ENCODE peak calls at places on chromosomes 16 and 17, in six cellular contexts. R, G, F, T, J and K are unnamed samples.

GRCh38 chr17:64056269-64057005 is 36.0 kb upstream of the ICAM2 start:
- DNase-seq in F (no peak), J (peak), T (peak), R (peak), G (no peak), K (peak)

GRCh38 chr17:59037960-59038359 is 68.7 kb downstream of the TRIM37 start:
- DNase-seq in G (no peak), F (no peak), R (no peak), T (no peak), J (no peak), K (no peak)

GRCh38 chr17:80983545-80983944 is 8.1 kb upstream of the CHMP6 start:
- DNase-seq in G (no peak), R (no peak), F (no peak), J (no peak), T (no peak), K (no peak)

GRCh38 chr17:13671771-13672170 is 70.0 kb upstream of the HS3ST3A1 start:
- DNase-seq in G (no peak), F (no peak), R (no peak), T (no peak), J (no peak), K (no peak)

GRCh38 chr17:7561028-7561575 is 617 bp upstream of the SENP3 start:
- DNase-seq in T (peak), G (peak), J (no peak), F (peak), R (peak), K (peak)

GRCh38 chr17:10118788-10119130 is 79.6 kb downstream of the GAS7 start:
- DNase-seq in T (no peak), J (no peak), F (no peak), G (no peak), R (no peak), K (no peak)

GRCh38 chr17:17419166-17419565 is 57.6 kb upstream of the MED9 start:
- DNase-seq in F (no peak), R (no peak), G (no peak), J (no peak), T (no peak), K (no peak)

GRCh38 chr17:50764860-50765259 is 2.5 kb downstream of the ANKRD40CL start:
- DNase-seq in T (no peak), F (no peak), G (no peak), J (no peak), R (no peak), K (no peak)

GRCh38 chr16:73179671-73180370 is 131.9 kb upstream of the ZFHX3 start:
- DNase-seq in J (no peak), F (no peak), R (no peak), T (no peak), G (no peak), K (no peak)

GRCh38 chr16:76194621-76195015 is 82.6 kb upstream of the CNTNAP4 start:
- DNase-seq in R (no peak), F (no peak), J (no peak), T (no peak), G (no peak), K (no peak)

GRCh38 chr17:1577186-1577585 is 14.6 kb upstream of the PITPNA start:
- DNase-seq in J (no peak), T (no peak), R (no peak), G (peak), F (no peak), K (peak)

GRCh38 chr16:85980686-85981085 is 81.7 kb downstream of the IRF8 start:
- DNase-seq in R (no peak), J (no peak), F (no peak), T (no peak), G (no peak), K (no peak)

GRCh38 chr17:48843172-48843900 is 12.5 kb downstream of the CALCOCO2 start:
- DNase-seq in G (no peak), F (no peak), R (no peak), T (no peak), J (no peak), K (no peak)

GRCh38 chr17:77607606-77608005 is 350.9 kb upstream of the TNRC6C start:
- DNase-seq in T (peak), J (no peak), G (no peak), F (no peak), R (no peak), K (no peak)

GRCh38 chr16:69286941-69287713 is 24.0 kb upstream of the VPS4A start:
- DNase-seq in R (no peak), G (peak), T (no peak), J (peak), F (peak), K (no peak)

GRCh38 chr17:78789663-78790181 is 7.6 kb upstream of the CYTH1 start:
- DNase-seq in R (no peak), J (no peak), G (no peak), T (no peak), F (no peak), K (no peak)

GRCh38 chr16:29702307-29702706 is 23.3 kb downstream of the QPRT start:
- DNase-seq in F (no peak), G (no peak), R (no peak), T (no peak), J (peak), K (no peak)

GRCh38 chr17:17077101-17077500 is 34.8 kb downstream of the MPRIP start:
- DNase-seq in T (no peak), G (no peak), J (no peak), F (no peak), R (no peak), K (no peak)

GRCh38 chr16:69031877-69032301 is 73.6 kb upstream of the HAS3 start:
- DNase-seq in T (no peak), F (no peak), G (peak), J (no peak), R (no peak), K (no peak)

GRCh38 chr16:56769674-56770073 is 39.7 kb downstream of the NUP93 start:
- DNase-seq in J (no peak), G (no peak), F (no peak), T (no peak), R (no peak), K (no peak)

GRCh38 chr16:67537636-67538591 is 9.3 kb downstream of the RIPOR1 start:
- DNase-seq in J (no peak), T (peak), G (no peak), R (peak), F (no peak), K (peak)

GRCh38 chr17:45907720-45908395 is 13.5 kb downstream of the MAPT start:
- DNase-seq in T (no peak), G (no peak), R (no peak), F (no peak), J (no peak), K (no peak)

GRCh38 chr16:75114179-75114945 is 2.2 kb downstream of the LDHD start:
- DNase-seq in T (no peak), J (no peak), G (no peak), F (no peak), R (no peak), K (no peak)

GRCh38 chr16:10949424-10949970 is 5.1 kb downstream of the CLEC16A start:
- DNase-seq in J (peak), R (no peak), T (peak), F (no peak), G (no peak), K (no peak)

GRCh38 chr17:68424861-68425260 is 32.4 kb downstream of the WIPI1 start:
- DNase-seq in T (peak), J (no peak), G (no peak), R (no peak), F (no peak), K (no peak)

GRCh38 chr17:32161029-32161428 is 18.7 kb downstream of the RHOT1 start:
- DNase-seq in G (no peak), J (no peak), T (no peak), F (no peak), R (no peak), K (no peak)

GRCh38 chr16:81994485-81994884 is 16.8 kb downstream of the SDR42E1 start:
- DNase-seq in T (no peak), F (peak), G (no peak), R (no peak), J (no peak), K (no peak)

GRCh38 chr17:28612936-28613872 is 781 bp downstream of the RSKR start:
- DNase-seq in J (no peak), G (peak), F (peak), R (no peak), T (peak), K (no peak)

GRCh38 chr17:28613916-28614315 is at the start of gene RSKR:
- DNase-seq in F (no peak), R (no peak), T (no peak), G (no peak), J (no peak), K (no peak)

GRCh38 chr17:28612531-28612930 is 1.5 kb downstream of the RSKR start:
- DNase-seq in G (no peak), F (no peak), J (no peak), T (no peak), R (no peak), K (no peak)

GRCh38 chr17:28615260-28615940 is 1.4 kb upstream of the RSKR start:
- DNase-seq in F (no peak), R (no peak), J (no peak), T (no peak), G (no peak), K (no peak)

GRCh38 chr17:28610372-28610771 is 3.6 kb downstream of the RSKR start:
- DNase-seq in T (no peak), J (no peak), G (no peak), F (no peak), R (no peak), K (no peak)
- TF ChIP-seq POLR2AphosphoS5 in T (no peak), J (no peak), G (no peak), F (no peak), R (no peak), K (no peak)

GRCh38 chr17:72463287-72464102 is 342.7 kb downstream of the SOX9 start:
- DNase-seq in T (no peak), F (no peak), R (no peak), J (peak), G (no peak), K (no peak)
- TF ChIP-seq POLR2A in T (no peak), F (no peak), R (no peak), J (no peak), G (no peak), K (no peak)

GRCh38 chr16:2952679-2953078 is 11.4 kb upstream of the KREMEN2 start:
- DNase-seq in F (no peak), J (no peak), G (no peak), T (no peak), R (no peak), K (no peak)
- TF ChIP-seq TAF1 in F (no peak), J (no peak), G (no peak), T (no peak), R (no peak), K (no peak)

DNA sequence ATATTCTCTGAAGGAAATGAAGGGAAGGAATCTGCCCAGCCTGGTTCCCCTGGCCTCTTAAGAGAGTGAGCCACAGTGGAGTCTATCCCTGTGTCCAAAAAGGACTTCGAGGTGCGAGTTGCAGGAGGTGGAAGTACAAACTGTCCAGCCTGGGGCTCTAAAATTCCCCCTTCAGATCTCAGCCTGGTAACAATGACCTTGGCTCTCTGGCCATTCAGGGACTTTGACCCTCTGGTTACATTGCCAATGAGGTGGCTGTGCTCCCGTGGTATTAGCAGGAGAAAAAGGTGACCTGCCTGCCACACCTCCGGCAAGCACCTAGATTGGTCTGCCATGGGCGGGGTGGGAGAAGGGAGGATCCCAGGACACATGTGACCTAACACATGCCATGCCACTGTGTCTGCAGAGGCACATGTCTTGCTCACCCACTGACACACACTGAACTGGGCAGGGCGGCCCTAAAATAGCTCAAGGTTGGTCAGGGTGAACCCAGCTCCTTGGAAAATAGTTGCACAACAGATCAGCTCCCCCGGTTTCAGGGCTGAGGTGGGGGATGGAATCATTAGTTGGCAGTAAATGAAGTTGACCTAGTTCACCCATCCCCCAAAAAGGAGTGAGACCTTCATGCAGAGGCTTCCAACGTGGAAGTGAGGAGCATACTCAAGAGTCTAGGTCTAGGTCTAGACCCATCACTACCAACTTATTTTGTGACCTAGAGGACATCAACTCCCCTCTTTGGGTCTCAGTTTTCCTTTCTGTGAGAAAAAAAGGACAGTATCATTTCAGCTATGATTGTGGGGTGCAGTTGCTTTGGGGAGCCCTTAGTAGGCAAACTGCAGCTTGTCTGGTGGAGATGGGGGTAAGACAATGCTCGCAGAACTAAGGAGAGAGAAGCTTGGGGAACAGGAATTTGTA is 2.2 kb downstream of the NR1D1 start:
- DNase-seq in F (peak), R (no peak), J (no peak), G (peak), T (no peak), K (no peak)
- TF ChIP-seq POLR2AphosphoS5 in F (no peak), R (no peak), J (no peak), G (no peak), T (no peak), K (no peak)

GRCh38 chr16:641326-642188 is at the start of gene MCRIP2:
- DNase-seq in J (peak), R (peak), F (peak), T (peak), G (peak), K (peak)
- TF ChIP-seq POLR2A in J (peak), R (peak), F (peak), T (no peak), G (peak), K (peak)

DNA sequence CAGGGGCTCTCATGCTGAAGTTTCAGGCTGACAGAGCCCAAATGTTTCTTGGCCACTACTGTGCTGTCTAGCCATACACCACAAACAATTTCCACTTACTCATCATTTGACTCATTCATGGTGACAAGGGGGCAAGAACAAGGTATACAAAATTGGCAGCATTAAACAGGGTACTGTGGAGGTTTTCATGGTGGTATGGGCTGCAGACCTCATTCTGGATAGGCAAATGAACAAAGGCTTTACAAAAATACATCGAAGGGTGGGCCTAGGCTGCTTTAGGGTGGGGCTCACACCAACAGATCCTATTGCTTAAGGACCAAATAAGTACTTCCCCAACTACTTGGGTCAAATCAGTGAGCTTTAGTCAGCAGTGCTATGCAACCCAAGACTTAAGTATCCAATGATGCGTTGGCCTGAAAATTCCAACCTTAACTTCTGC is 53.0 kb downstream of the N4BP1 start:
- DNase-seq in F (no peak), T (no peak), J (peak), R (no peak), G (no peak), K (no peak)
- TF ChIP-seq TAF1 in F (no peak), T (no peak), J (no peak), R (no peak), G (no peak), K (no peak)

GRCh38 chr17:20189979-20190378 is 180.8 kb downstream of the SPECC1 start:
- DNase-seq in F (peak), R (no peak), T (no peak), G (no peak), J (no peak), K (no peak)
- TF ChIP-seq POLR2AphosphoS5 in F (peak), R (no peak), T (no peak), G (no peak), J (no peak), K (no peak)

GRCh38 chr17:76271669-76272540 is 6.8 kb downstream of the UBALD2 start:
- DNase-seq in J (peak), T (peak), G (no peak), R (peak), F (no peak), K (peak)
- TF ChIP-seq POLR2A in J (peak), T (no peak), G (peak), R (peak), F (peak), K (peak)

GRCh38 chr16:79081292-79082066 is 519.1 kb downstream of the MAF start:
- DNase-seq in F (no peak), G (peak), T (no peak), R (no peak), J (no peak), K (peak)
- TF ChIP-seq TAF1 in F (no peak), G (no peak), T (no peak), R (no peak), J (no peak), K (no peak)